ENCODE peak calls at places on chromosomes 11 and 22, in seven cellular contexts. F is MM.1S, I is sigmoid colon, E is astrocyte of the spinal cord, W is GM12865, Z is osteocyte, U is AG04450. A is an unnamed sample.

GRCh38 chr11:86947541-86947940 is 7.7 kb downstream of the FZD4 start:
- DNase-seq in F (no peak), I (no peak), E (no peak), W (no peak), Z (no peak), U (no peak), A (no peak)

GRCh38 chr22:43852605-43853327 is 9.5 kb downstream of the SULT4A1 start:
- DNase-seq in F (no peak), I (peak), E (no peak), W (no peak), Z (no peak), U (no peak), A (no peak)

GRCh38 chr22:43516996-43517635 is 105.3 kb downstream of the MPPED1 start:
- DNase-seq in F (no peak), I (no peak), E (no peak), W (no peak), Z (no peak), U (no peak), A (no peak)

GRCh38 chr11:76577199-76577920 is 93.2 kb downstream of the LRRC32 start:
- DNase-seq in F (no peak), I (peak), E (peak), W (no peak), Z (peak), U (peak), A (no peak)

GRCh38 chr22:38016182-38017078 is 32.1 kb upstream of the SOX10 start:
- DNase-seq in F (no peak), I (peak), E (no peak), W (no peak), Z (no peak), U (no peak), A (no peak)

GRCh38 chr11:124311269-124311668 is 2.5 kb downstream of the OR8D1 start:
- DNase-seq in F (no peak), I (no peak), E (no peak), W (no peak), Z (no peak), U (no peak), A (no peak)

GRCh38 chr11:45082744-45083543 is 63.5 kb upstream of the PRDM11 start:
- DNase-seq in F (no peak), I (no peak), E (no peak), W (no peak), Z (no peak), U (no peak), A (no peak)

GRCh38 chr11:90874281-90874680 is 651.4 kb upstream of the CHORDC1 start:
- DNase-seq in F (no peak), I (no peak), E (no peak), W (no peak), Z (no peak), U (no peak), A (no peak)

GRCh38 chr22:30947163-30947820 is 21.3 kb downstream of the MORC2 start:
- DNase-seq in F (no peak), I (no peak), E (no peak), W (no peak), Z (peak), U (no peak), A (no peak)

GRCh38 chr22:50726643-50727340 is 11.2 kb upstream of the ACR start:
- DNase-seq in F (no peak), I (peak), E (no peak), W (no peak), Z (no peak), U (no peak), A (no peak)

GRCh38 chr22:26952654-26953379 is 295.4 kb downstream of the MIAT start:
- DNase-seq in F (no peak), I (no peak), E (no peak), W (no peak), Z (no peak), U (no peak), A (no peak)

GRCh38 chr11:114157476-114158050 is 98.1 kb downstream of the ZBTB16 start:
- DNase-seq in F (no peak), I (peak), E (no peak), W (no peak), Z (no peak), U (no peak), A (no peak)

GRCh38 chr11:104036603-104037394 is at the start of gene DDI1:
- DNase-seq in F (no peak), I (no peak), E (no peak), W (no peak), Z (no peak), U (no peak), A (no peak)

GRCh38 chr11:3205261-3206127 is 13.1 kb downstream of the MRGPRG start:
- DNase-seq in F (peak), I (no peak), E (no peak), W (no peak), Z (no peak), U (no peak), A (no peak)

GRCh38 chr11:107757661-107758060 is 45.8 kb upstream of the SLN start:
- DNase-seq in F (no peak), I (no peak), E (no peak), W (no peak), Z (no peak), U (no peak), A (no peak)

GRCh38 chr11:73296501-73297230 is 11.4 kb upstream of the ARHGEF17 start:
- DNase-seq in F (no peak), I (no peak), E (no peak), W (no peak), Z (no peak), U (no peak), A (no peak)

GRCh38 chr11:114297806-114298700 is 1.9 kb downstream of the NNMT start:
- DNase-seq in F (no peak), I (no peak), E (peak), W (no peak), Z (peak), U (no peak), A (no peak)

GRCh38 chr11:79102821-79103220 is 338.0 kb downstream of the TENM4 start:
- DNase-seq in F (no peak), I (no peak), E (no peak), W (no peak), Z (no peak), U (no peak), A (no peak)

GRCh38 chr11:129828301-129828836 is 12.7 kb downstream of the TMEM45B start:
- DNase-seq in F (no peak), I (no peak), E (no peak), W (no peak), Z (no peak), U (no peak), A (no peak)

GRCh38 chr22:39275814-39276443 is 31.1 kb upstream of the PDGFB start:
- DNase-seq in F (no peak), I (no peak), E (no peak), W (no peak), Z (no peak), U (no peak), A (no peak)

GRCh38 chr11:44949160-44950035 is 1.3 kb downstream of the TP53I11 start:
- DNase-seq in F (no peak), I (no peak), E (no peak), W (peak), Z (no peak), U (no peak), A (no peak)

GRCh38 chr11:9266926-9267325 is 1.8 kb upstream of the DENND5A start:
- DNase-seq in F (no peak), I (no peak), E (no peak), W (no peak), Z (no peak), U (no peak), A (no peak)

GRCh38 chr11:103794262-103794661 is 242.2 kb upstream of the DDI1 start:
- DNase-seq in F (no peak), I (no peak), E (peak), W (no peak), Z (no peak), U (no peak), A (no peak)

GRCh38 chr11:94325681-94326080 is 21.3 kb downstream of the IZUMO1R start:
- DNase-seq in F (peak), I (no peak), E (no peak), W (peak), Z (no peak), U (no peak), A (peak)

GRCh38 chr22:30250713-30251267 is 4.2 kb upstream of the LIF start:
- DNase-seq in F (no peak), I (no peak), E (peak), W (no peak), Z (no peak), U (no peak), A (no peak)

GRCh38 chr11:403761-404431 is 9.9 kb downstream of the PKP3 start:
- DNase-seq in F (no peak), I (no peak), E (no peak), W (no peak), Z (no peak), U (no peak), A (no peak)

GRCh38 chr11:19905280-19905853 is 192.7 kb downstream of the NAV2 start:
- DNase-seq in F (no peak), I (no peak), E (peak), W (no peak), Z (no peak), U (no peak), A (peak)

GRCh38 chr11:65787649-65788622 is 1.1 kb downstream of the OVOL1 start:
- DNase-seq in F (no peak), I (no peak), E (no peak), W (no peak), Z (no peak), U (no peak), A (peak)

GRCh38 chr11:123429851-123430735 is at the start of gene GRAMD1B:
- DNase-seq in F (peak), I (no peak), E (peak), W (peak), Z (peak), U (peak), A (peak)

DNA sequence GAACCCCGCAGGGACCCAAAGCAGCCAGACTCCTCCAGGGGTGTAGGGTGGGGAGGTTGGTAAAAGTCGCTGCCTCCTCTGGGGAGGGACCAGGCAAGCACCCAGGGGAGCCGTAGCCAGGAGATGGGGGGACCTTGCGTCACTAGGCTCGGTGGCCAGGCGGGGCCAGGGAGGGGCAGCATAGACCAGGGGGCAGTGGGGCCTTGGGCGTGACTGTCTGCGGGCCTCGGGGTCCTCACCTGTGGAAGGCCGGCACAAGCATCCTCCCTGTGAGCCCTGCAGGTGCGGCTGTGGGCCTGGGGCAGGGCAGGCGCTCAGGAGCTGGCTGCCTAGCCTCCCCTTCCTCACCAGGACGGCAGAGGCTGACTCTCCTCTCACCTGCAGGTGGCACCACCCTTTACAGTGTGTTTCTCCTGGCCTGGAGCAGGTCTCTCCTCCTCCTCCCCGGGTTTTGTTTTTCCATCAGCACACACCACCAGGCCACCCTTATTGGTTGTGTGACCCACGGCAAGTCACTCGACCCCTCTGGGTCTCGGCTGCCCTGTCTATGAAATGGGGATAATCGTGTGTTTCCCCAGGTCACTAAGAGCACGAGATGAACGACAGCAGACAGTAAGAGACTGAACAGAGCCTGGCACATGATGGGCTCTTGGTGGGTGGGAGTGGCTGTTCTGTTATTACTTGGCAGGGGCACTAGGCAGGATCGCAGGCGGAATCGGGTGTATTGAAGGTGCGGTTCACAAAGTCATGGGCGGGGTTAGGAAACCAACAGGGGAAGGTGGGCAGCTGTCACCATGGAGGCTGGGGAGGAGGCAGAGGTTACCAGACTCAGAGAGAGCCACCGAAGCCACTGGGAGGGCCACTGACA is 52.7 kb downstream of the FLRT1 start:
- DNase-seq in F (no peak), I (no peak), E (no peak), W (no peak), Z (no peak), U (no peak), A (peak)
- TF ChIP-seq CTCF in F (no peak), I (peak), E (peak), W (peak), Z (peak), U (peak), A (no peak)

GRCh38 chr11:118659956-118660645 is 19.3 kb downstream of the TREH start:
- DNase-seq in F (no peak), I (no peak), E (no peak), W (no peak), Z (no peak), U (no peak), A (no peak)

GRCh38 chr11:118660646-118661424 is 18.6 kb downstream of the TREH start:
- DNase-seq in F (no peak), I (no peak), E (no peak), W (no peak), Z (no peak), U (no peak), A (no peak)

GRCh38 chr11:118657709-118658108 is 21.7 kb downstream of the TREH start:
- DNase-seq in F (no peak), I (no peak), E (no peak), W (no peak), Z (no peak), U (no peak), A (no peak)

GRCh38 chr11:118658372-118659313 is 20.8 kb downstream of the TREH start:
- DNase-seq in F (no peak), I (no peak), E (peak), W (no peak), Z (no peak), U (no peak), A (no peak)

GRCh38 chr11:118659314-118659939 is 20.0 kb downstream of the TREH start:
- DNase-seq in F (peak), I (peak), E (peak), W (peak), Z (peak), U (peak), A (peak)
- TF ChIP-seq CTCF in F (peak), I (peak), E (peak), W (peak), Z (peak), U (peak), A (peak)

DNA sequence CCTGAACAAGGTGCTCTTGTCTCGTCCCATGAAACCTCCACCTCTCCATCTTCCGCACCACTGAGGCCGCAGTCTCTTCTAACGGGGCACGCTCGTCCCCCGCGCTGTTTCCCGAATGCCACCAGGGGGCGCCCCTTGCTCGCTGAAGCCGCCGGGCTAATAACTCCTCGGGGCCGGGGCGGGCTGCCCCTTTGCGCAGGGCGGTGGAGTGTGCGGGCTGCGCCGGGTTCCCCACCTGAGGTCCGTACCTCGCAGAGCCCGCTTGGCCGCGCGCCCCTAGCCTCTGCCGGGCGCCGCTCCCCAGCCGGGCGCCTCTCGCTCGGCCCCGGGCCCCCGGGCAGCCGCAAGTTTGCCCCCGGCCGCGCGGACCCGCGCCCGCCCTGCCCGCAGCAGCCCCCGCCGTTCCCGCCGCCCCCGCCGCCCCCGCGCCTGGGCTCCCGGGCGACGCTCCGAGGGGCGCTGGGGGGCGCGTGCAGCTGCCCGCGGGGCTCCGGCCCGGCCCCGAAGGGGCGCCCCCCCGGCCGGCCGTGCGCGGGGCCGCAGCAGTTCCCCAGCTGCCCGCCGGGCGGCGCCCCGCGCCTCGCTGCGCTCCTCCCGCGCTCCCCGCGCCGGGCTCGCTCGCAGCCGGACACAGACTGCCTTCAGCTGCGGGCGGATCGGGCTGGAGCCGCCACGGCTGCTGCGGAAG is at the start of gene GRIK4:
- DNase-seq in F (peak), I (peak), E (peak), W (peak), Z (peak), U (no peak), A (peak)
- TF ChIP-seq CTCF in F (peak), I (peak), E (peak), W (peak), Z (peak), U (peak), A (peak)

GRCh38 chr11:117723625-117724024 is 73.4 kb downstream of the DSCAML1 start:
- DNase-seq in F (no peak), I (no peak), E (no peak), W (no peak), Z (no peak), U (no peak), A (no peak)
- TF ChIP-seq CTCF in F (no peak), I (no peak), E (no peak), W (no peak), Z (no peak), U (no peak), A (no peak)

A was measured in GM20000.